ENCODE peak calls at places on chromosomes 16 and 17, in eight cellular contexts. W, O, V, T, U, P, C and N are unnamed samples.

GRCh38 chr16:12459993-12460392 is 343.7 kb downstream of the CPPED1 start:
- DNase-seq in O (no peak), V (no peak), C (no peak), P (no peak), T (no peak), U (no peak), W (no peak), N (no peak)

GRCh38 chr17:57892820-57893595 is 43.2 kb upstream of the MRPS23 start:
- DNase-seq in V (peak; percentile 99), T (peak; percentile 90), P (peak; percentile 94), W (peak; percentile 95), U (peak; percentile 74), O (no peak), C (peak; percentile 86), N (no peak)

GRCh38 chr16:13343981-13344380 is 442.6 kb downstream of the SHISA9 start:
- DNase-seq in P (no peak), U (no peak), T (no peak), C (no peak), O (no peak), W (no peak), V (no peak), N (no peak)

GRCh38 chr16:81076566-81077076 is 417 bp downstream of the C16orf46 start:
- DNase-seq in T (peak; percentile 83), C (peak; percentile 41), O (peak; percentile 93), U (peak; percentile 94), V (peak; percentile 14), P (peak; percentile 90), W (peak; percentile 70), N (peak; percentile 44)

GRCh38 chr17:68383120-68383442 is 74.2 kb downstream of the WIPI1 start:
- DNase-seq in P (no peak), O (no peak), U (no peak), W (no peak), T (no peak), C (no peak), V (no peak), N (no peak)

GRCh38 chr16:76490240-76490639 is 213.0 kb downstream of the CNTNAP4 start:
- DNase-seq in U (no peak), V (no peak), P (no peak), W (no peak), O (no peak), C (no peak), T (no peak), N (no peak)

GRCh38 chr16:82846806-82847205 is 220.0 kb downstream of the CDH13 start:
- DNase-seq in V (no peak), T (no peak), U (no peak), C (no peak), W (peak; percentile 28), O (no peak), P (no peak), N (no peak)

GRCh38 chr17:4833941-4834501 is 881 bp downstream of the MINK1 start:
- DNase-seq in W (no peak), U (peak; percentile 13), O (no peak), V (no peak), P (peak; percentile 38), C (peak; percentile 52), T (no peak), N (no peak)

GRCh38 chr17:72152392-72152727 is 31.5 kb downstream of the SOX9 start:
- DNase-seq in V (no peak), C (no peak), O (no peak), P (no peak), T (no peak), W (no peak), U (no peak), N (no peak)

GRCh38 chr17:80646328-80646727 is 101.7 kb downstream of the RPTOR start:
- DNase-seq in U (no peak), V (no peak), T (no peak), O (no peak), C (no peak), W (no peak), P (no peak), N (no peak)

GRCh38 chr16:27432600-27432957 is 30.6 kb downstream of the IL21R start:
- DNase-seq in T (no peak), C (peak; percentile 34), V (no peak), P (no peak), O (no peak), U (no peak), W (peak; percentile 71), N (no peak)

GRCh38 chr16:63461248-63461841 is 1425.1 kb upstream of the CDH8 start:
- DNase-seq in T (no peak), V (peak; percentile 10), P (no peak), C (no peak), W (peak; percentile 42), U (no peak), O (no peak), N (no peak)

GRCh38 chr16:11612110-11612981 is 25.6 kb upstream of the LITAF start:
- DNase-seq in V (no peak), T (no peak), C (no peak), O (no peak), P (no peak), U (peak; percentile 95), W (peak; percentile 78), N (no peak)

GRCh38 chr17:8176197-8176940 is at the start of gene TMEM107:
- DNase-seq in V (no peak), W (peak; percentile 77), U (peak; percentile 76), P (peak; percentile 90), T (peak; percentile 92), C (no peak), O (peak; percentile 80), N (no peak)
- TF ChIP-seq CTCF in V (no peak), W (peak; percentile 22), U (no peak), P (no peak), T (no peak), C (no peak), O (no peak), N (peak; percentile 7)

GRCh38 chr17:71024969-71025368 is 855.6 kb downstream of the KCNJ2 start:
- DNase-seq in P (no peak), O (no peak), W (no peak), T (no peak), U (no peak), C (no peak), V (no peak), N (no peak)
- TF ChIP-seq CTCF in P (no peak), O (no peak), W (no peak), T (no peak), U (no peak), C (no peak), V (no peak), N (no peak)

GRCh38 chr17:55772086-55772485 is 21.2 kb downstream of the PCTP start:
- DNase-seq in P (no peak), C (no peak), V (no peak), T (no peak), W (no peak), O (no peak), U (peak; percentile 6), N (no peak)
- TF ChIP-seq CTCF in P (no peak), C (no peak), V (peak; percentile 8), T (no peak), W (no peak), O (no peak), U (no peak), N (peak; percentile 13)

GRCh38 chr16:30609928-30610839 is at the start of gene ZNF689:
- DNase-seq in U (peak; percentile 97), V (peak; percentile 85), C (peak; percentile 92), W (peak; percentile 89), P (peak; percentile 96), T (peak; percentile 98), O (peak; percentile 92), N (peak; percentile 95)
- TF ChIP-seq CTCF in U (no peak), V (no peak), C (no peak), W (peak; percentile 2), P (no peak), T (no peak), O (no peak), N (no peak)

GRCh38 chr17:42519546-42520444 is 16.2 kb upstream of the NAGLU start:
- DNase-seq in V (peak; percentile 96), W (peak; percentile 89), P (peak; percentile 95), T (peak; percentile 96), C (peak; percentile 99), U (peak; percentile 91), O (no peak), N (no peak)

GRCh38 chr17:42521666-42522262 is 14.3 kb upstream of the NAGLU start:
- DNase-seq in U (no peak), T (no peak), P (no peak), O (no peak), W (no peak), C (no peak), V (no peak), N (no peak)

GRCh38 chr17:42520540-42520951 is 15.5 kb upstream of the NAGLU start:
- DNase-seq in V (no peak), U (peak; percentile 57), T (no peak), C (no peak), O (no peak), P (no peak), W (no peak), N (no peak)

GRCh38 chr17:42522263-42522790 is 13.7 kb upstream of the NAGLU start:
- DNase-seq in W (no peak), V (no peak), O (no peak), T (no peak), C (no peak), P (no peak), U (no peak), N (no peak)

GRCh38 chr17:42521036-42521435 is 15.0 kb upstream of the NAGLU start:
- DNase-seq in U (no peak), V (no peak), T (no peak), C (no peak), W (no peak), O (no peak), P (no peak), N (no peak)
- TF ChIP-seq CTCF in U (no peak), V (no peak), T (no peak), C (no peak), W (no peak), O (no peak), P (no peak), N (no peak)

GRCh38 chr17:9001539-9001938 is 19.8 kb upstream of the NTN1 start:
- DNase-seq in C (no peak), V (no peak), P (no peak), W (no peak), O (no peak), T (no peak), U (no peak), N (no peak)

GRCh38 chr17:9002236-9002609 is 19.1 kb upstream of the NTN1 start:
- DNase-seq in W (no peak), U (no peak), C (no peak), T (no peak), V (no peak), P (no peak), O (no peak), N (no peak)

GRCh38 chr17:9004132-9004960 is 17.0 kb upstream of the NTN1 start:
- DNase-seq in U (no peak), T (no peak), P (no peak), W (no peak), V (no peak), O (no peak), C (no peak), N (no peak)

GRCh38 chr17:9003355-9004131 is 17.8 kb upstream of the NTN1 start:
- DNase-seq in O (no peak), C (no peak), U (no peak), W (no peak), T (no peak), P (no peak), V (no peak), N (no peak)

GRCh38 chr17:9002610-9003354 is 18.5 kb upstream of the NTN1 start:
- DNase-seq in C (no peak), O (no peak), W (no peak), V (no peak), U (peak; percentile 57), P (no peak), T (peak; percentile 75), N (no peak)
- TF ChIP-seq CTCF in C (no peak), O (no peak), W (peak; percentile 15), V (no peak), U (no peak), P (no peak), T (peak; percentile 36), N (peak; percentile 31)